ENCODE peak calls at places on chromosomes 7 and 10, in six cellular contexts. One of them, this sample, is unnamed.
A peak's percentile ranks its signal among the peaks of the same experiment; 100 is the strongest.

GRCh38 chr7:104784678-104785077 is 229.3 kb upstream of the KMT2E start:
- DNase-seq in tibial nerve: no peak
- DNase-seq in brain microvascular endothelial cell: no peak
- DNase-seq in IMR-90: no peak
- DNase-seq in WTC11: no peak
- DNase-seq in neural crest cell: no peak
- DNase-seq in this sample: no peak

GRCh38 chr10:23326541-23327307 is 17.9 kb downstream of the C10orf67 start:
- DNase-seq in tibial nerve: no peak
- DNase-seq in brain microvascular endothelial cell: no peak
- DNase-seq in IMR-90: no peak
- DNase-seq in WTC11: no peak
- DNase-seq in neural crest cell: no peak
- DNase-seq in this sample: no peak

GRCh38 chr7:13144622-13145021 is 457.2 kb downstream of the ARL4A start:
- DNase-seq in tibial nerve: no peak
- DNase-seq in brain microvascular endothelial cell: peak; percentile 1
- DNase-seq in IMR-90: peak; percentile 81
- DNase-seq in WTC11: no peak
- DNase-seq in neural crest cell: no peak
- DNase-seq in this sample: no peak

GRCh38 chr7:152909683-152910544 is 150.4 kb downstream of the ACTR3B start:
- DNase-seq in tibial nerve: no peak
- DNase-seq in brain microvascular endothelial cell: peak; percentile 7
- DNase-seq in IMR-90: no peak
- DNase-seq in WTC11: no peak
- DNase-seq in neural crest cell: peak; percentile 20
- DNase-seq in this sample: no peak

GRCh38 chr10:63115732-63116383 is 17.3 kb upstream of the NRBF2 start:
- DNase-seq in tibial nerve: peak; percentile 69
- DNase-seq in brain microvascular endothelial cell: peak; percentile 49
- DNase-seq in IMR-90: peak; percentile 75
- DNase-seq in WTC11: no peak
- DNase-seq in neural crest cell: peak; percentile 49
- DNase-seq in this sample: no peak

GRCh38 chr7:116180302-116180701 is 30.0 kb upstream of the TES start:
- DNase-seq in tibial nerve: no peak
- DNase-seq in brain microvascular endothelial cell: peak; percentile 66
- DNase-seq in IMR-90: peak; percentile 68
- DNase-seq in WTC11: no peak
- DNase-seq in neural crest cell: no peak
- DNase-seq in this sample: no peak

GRCh38 chr10:46546591-46547330 is 9.7 kb downstream of the GPRIN2 start:
- DNase-seq in tibial nerve: peak; percentile 11
- DNase-seq in brain microvascular endothelial cell: no peak
- DNase-seq in IMR-90: no peak
- DNase-seq in WTC11: peak; percentile 12
- DNase-seq in neural crest cell: no peak
- DNase-seq in this sample: peak; percentile 10

GRCh38 chr7:100951888-100952560 is 2.7 kb downstream of the MUC3A start:
- DNase-seq in tibial nerve: no peak
- DNase-seq in brain microvascular endothelial cell: no peak
- DNase-seq in IMR-90: no peak
- DNase-seq in WTC11: no peak
- DNase-seq in neural crest cell: no peak
- DNase-seq in this sample: no peak

GRCh38 chr10:7251696-7252465 is 159.0 kb downstream of the SFMBT2 start:
- DNase-seq in tibial nerve: no peak
- DNase-seq in brain microvascular endothelial cell: no peak
- DNase-seq in IMR-90: no peak
- DNase-seq in WTC11: no peak
- DNase-seq in neural crest cell: no peak
- DNase-seq in this sample: no peak

GRCh38 chr7:29192811-29193210 is 1.8 kb upstream of the CHN2 start:
- DNase-seq in tibial nerve: no peak
- DNase-seq in brain microvascular endothelial cell: no peak
- DNase-seq in IMR-90: no peak
- DNase-seq in WTC11: no peak
- DNase-seq in neural crest cell: no peak
- DNase-seq in this sample: no peak

GRCh38 chr7:134565643-134566136 is 16.8 kb downstream of the AKR1B15 start:
- DNase-seq in tibial nerve: no peak
- DNase-seq in brain microvascular endothelial cell: no peak
- DNase-seq in IMR-90: peak; percentile 55
- DNase-seq in WTC11: no peak
- DNase-seq in neural crest cell: no peak
- DNase-seq in this sample: no peak

GRCh38 chr10:78829570-78829969 is 239.2 kb upstream of the ZMIZ1 start:
- DNase-seq in tibial nerve: no peak
- DNase-seq in brain microvascular endothelial cell: no peak
- DNase-seq in IMR-90: peak; percentile 66
- DNase-seq in WTC11: no peak
- DNase-seq in neural crest cell: no peak
- DNase-seq in this sample: no peak

GRCh38 chr10:89281606-89282395 is 20.0 kb upstream of the IFIT2 start:
- DNase-seq in tibial nerve: no peak
- DNase-seq in brain microvascular endothelial cell: no peak
- DNase-seq in IMR-90: no peak
- DNase-seq in WTC11: no peak
- DNase-seq in neural crest cell: no peak
- DNase-seq in this sample: no peak

GRCh38 chr10:86197166-86197790 is 169.3 kb downstream of the GRID1 start:
- DNase-seq in tibial nerve: no peak
- DNase-seq in brain microvascular endothelial cell: no peak
- DNase-seq in IMR-90: no peak
- DNase-seq in WTC11: no peak
- DNase-seq in neural crest cell: no peak
- DNase-seq in this sample: no peak

GRCh38 chr10:58209669-58210068 is 58.0 kb downstream of the IPMK start:
- DNase-seq in tibial nerve: no peak
- DNase-seq in brain microvascular endothelial cell: peak; percentile 5
- DNase-seq in IMR-90: peak; percentile 11
- DNase-seq in WTC11: no peak
- DNase-seq in neural crest cell: no peak
- DNase-seq in this sample: no peak

GRCh38 chr7:81447351-81447952 is 322.4 kb downstream of the HGF start:
- DNase-seq in tibial nerve: no peak
- DNase-seq in brain microvascular endothelial cell: peak; percentile 61
- DNase-seq in IMR-90: peak; percentile 70
- DNase-seq in WTC11: no peak
- DNase-seq in neural crest cell: no peak
- DNase-seq in this sample: no peak

GRCh38 chr7:117219485-117219884 is 103.4 kb downstream of the WNT2 start:
- DNase-seq in tibial nerve: no peak
- DNase-seq in brain microvascular endothelial cell: no peak
- DNase-seq in IMR-90: peak; percentile 41
- DNase-seq in WTC11: no peak
- DNase-seq in neural crest cell: no peak
- DNase-seq in this sample: no peak

GRCh38 chr10:97278491-97278989 is 13.9 kb downstream of the ARHGAP19 start:
- DNase-seq in tibial nerve: no peak
- DNase-seq in brain microvascular endothelial cell: peak; percentile 46
- DNase-seq in IMR-90: peak; percentile 93
- DNase-seq in WTC11: no peak
- DNase-seq in neural crest cell: no peak
- DNase-seq in this sample: no peak

GRCh38 chr7:105013818-105014724 is at the start of gene KMT2E:
- DNase-seq in tibial nerve: peak; percentile 81
- DNase-seq in brain microvascular endothelial cell: peak; percentile 77
- DNase-seq in IMR-90: peak; percentile 77
- DNase-seq in WTC11: peak; percentile 89
- DNase-seq in neural crest cell: peak; percentile 90
- DNase-seq in this sample: peak; percentile 90

GRCh38 chr7:111718886-111719285 is 156.6 kb upstream of the IMMP2L start:
- DNase-seq in tibial nerve: no peak
- DNase-seq in brain microvascular endothelial cell: no peak
- DNase-seq in IMR-90: no peak
- DNase-seq in WTC11: no peak
- DNase-seq in neural crest cell: no peak
- DNase-seq in this sample: no peak

GRCh38 chr7:11345621-11346020 is 371.9 kb downstream of the PHF14 start:
- DNase-seq in tibial nerve: no peak
- DNase-seq in brain microvascular endothelial cell: no peak
- DNase-seq in IMR-90: no peak
- DNase-seq in WTC11: no peak
- DNase-seq in neural crest cell: no peak
- DNase-seq in this sample: no peak

GRCh38 chr10:64036306-64036930 is 515.2 kb downstream of the REEP3 start:
- DNase-seq in tibial nerve: no peak
- DNase-seq in brain microvascular endothelial cell: no peak
- DNase-seq in IMR-90: no peak
- DNase-seq in WTC11: no peak
- DNase-seq in neural crest cell: no peak
- DNase-seq in this sample: no peak

GRCh38 chr10:19915125-19915524 is 98.9 kb downstream of the PLXDC2 start:
- DNase-seq in tibial nerve: no peak
- DNase-seq in brain microvascular endothelial cell: no peak
- DNase-seq in IMR-90: no peak
- DNase-seq in WTC11: no peak
- DNase-seq in neural crest cell: no peak
- DNase-seq in this sample: no peak

GRCh38 chr10:31004611-31005193 is 27.0 kb downstream of the ZNF438 start:
- DNase-seq in tibial nerve: no peak
- DNase-seq in brain microvascular endothelial cell: peak; percentile 73
- DNase-seq in IMR-90: peak; percentile 90
- DNase-seq in WTC11: no peak
- DNase-seq in neural crest cell: no peak
- DNase-seq in this sample: no peak

GRCh38 chr7:92669616-92670153 is 79.5 kb upstream of the FAM133B start:
- DNase-seq in tibial nerve: no peak
- DNase-seq in brain microvascular endothelial cell: peak; percentile 34
- DNase-seq in IMR-90: peak; percentile 28
- DNase-seq in WTC11: no peak
- DNase-seq in neural crest cell: no peak
- DNase-seq in this sample: no peak

GRCh38 chr10:132421377-132422168 is 24.6 kb downstream of the PWWP2B start:
- DNase-seq in tibial nerve: peak; percentile 49
- DNase-seq in brain microvascular endothelial cell: peak; percentile 27
- DNase-seq in IMR-90: peak; percentile 26
- DNase-seq in WTC11: no peak
- DNase-seq in neural crest cell: peak; percentile 41
- DNase-seq in this sample: no peak

GRCh38 chr10:72525277-72525676 is 100.6 kb downstream of the MICU1 start:
- DNase-seq in tibial nerve: no peak
- DNase-seq in brain microvascular endothelial cell: peak; percentile 20
- DNase-seq in IMR-90: peak; percentile 44
- DNase-seq in WTC11: no peak
- DNase-seq in neural crest cell: no peak
- DNase-seq in this sample: no peak

GRCh38 chr7:42242381-42242780 is 5.4 kb upstream of the GLI3 start:
- DNase-seq in tibial nerve: no peak
- DNase-seq in brain microvascular endothelial cell: no peak
- DNase-seq in IMR-90: no peak
- DNase-seq in WTC11: no peak
- DNase-seq in neural crest cell: no peak
- DNase-seq in this sample: no peak

GRCh38 chr10:129764901-129765663 is 199.0 kb downstream of the EBF3 start:
- DNase-seq in tibial nerve: no peak
- DNase-seq in brain microvascular endothelial cell: no peak
- DNase-seq in IMR-90: no peak
- DNase-seq in WTC11: no peak
- DNase-seq in neural crest cell: no peak
- DNase-seq in this sample: peak; percentile 6

DNA sequence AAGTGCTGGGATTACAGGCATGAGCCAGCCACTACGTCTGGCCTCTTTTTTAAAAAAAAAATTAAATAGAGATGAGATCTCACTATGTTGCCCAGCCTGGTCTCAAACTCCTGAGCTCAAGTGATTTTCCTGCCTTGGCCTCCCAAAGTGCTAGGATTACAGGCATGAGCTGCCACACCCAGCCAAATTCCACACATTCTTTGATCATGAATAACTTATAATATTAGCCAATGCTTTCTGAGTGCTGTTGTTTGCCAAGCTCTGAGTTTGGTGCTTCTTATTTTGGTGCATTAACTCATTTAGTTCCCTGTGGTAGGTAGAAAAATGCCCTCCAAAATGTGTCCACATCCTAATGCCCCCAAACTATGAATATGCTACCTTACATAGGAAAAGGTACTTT is 47.2 kb upstream of the MKI67 start:
- DNase-seq in tibial nerve: no peak
- DNase-seq in brain microvascular endothelial cell: peak; percentile 45
- DNase-seq in IMR-90: no peak
- DNase-seq in WTC11: no peak
- DNase-seq in neural crest cell: no peak
- DNase-seq in this sample: no peak
- TF ChIP-seq CTCF in tibial nerve: no peak
- TF ChIP-seq CTCF in brain microvascular endothelial cell: no peak
- TF ChIP-seq CTCF in IMR-90: no peak
- TF ChIP-seq CTCF in WTC11: no peak
- TF ChIP-seq CTCF in neural crest cell: no peak
- TF ChIP-seq CTCF in this sample: no peak

GRCh38 chr7:7349156-7349555 is 166.8 kb downstream of the C1GALT1 start:
- DNase-seq in tibial nerve: no peak
- DNase-seq in brain microvascular endothelial cell: no peak
- DNase-seq in IMR-90: no peak
- DNase-seq in WTC11: no peak
- DNase-seq in neural crest cell: no peak
- DNase-seq in this sample: no peak

GRCh38 chr7:7354674-7355073 is 172.3 kb downstream of the C1GALT1 start:
- DNase-seq in tibial nerve: no peak
- DNase-seq in brain microvascular endothelial cell: no peak
- DNase-seq in IMR-90: no peak
- DNase-seq in WTC11: no peak
- DNase-seq in neural crest cell: no peak
- DNase-seq in this sample: no peak

GRCh38 chr7:7351832-7352231 is 169.5 kb downstream of the C1GALT1 start:
- DNase-seq in tibial nerve: no peak
- DNase-seq in brain microvascular endothelial cell: no peak
- DNase-seq in IMR-90: no peak
- DNase-seq in WTC11: no peak
- DNase-seq in neural crest cell: no peak
- DNase-seq in this sample: no peak

GRCh38 chr7:7351156-7351555 is 168.8 kb downstream of the C1GALT1 start:
- DNase-seq in tibial nerve: no peak
- DNase-seq in brain microvascular endothelial cell: no peak
- DNase-seq in IMR-90: no peak
- DNase-seq in WTC11: no peak
- DNase-seq in neural crest cell: no peak
- DNase-seq in this sample: no peak

GRCh38 chr7:7352845-7353244 is 170.5 kb downstream of the C1GALT1 start:
- DNase-seq in tibial nerve: no peak
- DNase-seq in brain microvascular endothelial cell: no peak
- DNase-seq in IMR-90: no peak
- DNase-seq in WTC11: peak; percentile 15
- DNase-seq in neural crest cell: no peak
- DNase-seq in this sample: no peak
- TF ChIP-seq CTCF in tibial nerve: no peak
- TF ChIP-seq CTCF in brain microvascular endothelial cell: no peak
- TF ChIP-seq CTCF in IMR-90: no peak
- TF ChIP-seq CTCF in WTC11: no peak
- TF ChIP-seq CTCF in neural crest cell: no peak
- TF ChIP-seq CTCF in this sample: peak; percentile 12

GRCh38 chr10:59580257-59580863 is 129.3 kb downstream of the SLC16A9 start:
- DNase-seq in tibial nerve: no peak
- DNase-seq in brain microvascular endothelial cell: peak; percentile 33
- DNase-seq in IMR-90: peak; percentile 58
- DNase-seq in WTC11: no peak
- DNase-seq in neural crest cell: no peak
- DNase-seq in this sample: no peak
- TF ChIP-seq CTCF in tibial nerve: peak; percentile 39
- TF ChIP-seq CTCF in brain microvascular endothelial cell: peak; percentile 54
- TF ChIP-seq CTCF in IMR-90: peak; percentile 60
- TF ChIP-seq CTCF in WTC11: no peak
- TF ChIP-seq CTCF in neural crest cell: peak; percentile 69
- TF ChIP-seq CTCF in this sample: peak; percentile 68

GRCh38 chr10:123154092-123154942 is at the start of gene BUB3:
- DNase-seq in tibial nerve: peak; percentile 93
- DNase-seq in brain microvascular endothelial cell: peak; percentile 99
- DNase-seq in IMR-90: peak; percentile 100
- DNase-seq in WTC11: peak; percentile 97
- DNase-seq in neural crest cell: peak; percentile 88
- DNase-seq in this sample: peak; percentile 92
- TF ChIP-seq CTCF in tibial nerve: no peak
- TF ChIP-seq CTCF in brain microvascular endothelial cell: peak; percentile 25
- TF ChIP-seq CTCF in IMR-90: no peak
- TF ChIP-seq CTCF in WTC11: no peak
- TF ChIP-seq CTCF in neural crest cell: peak; percentile 16
- TF ChIP-seq CTCF in this sample: no peak

This sample was measured in progenitor cell of endocrine pancreas.